ENCODE peak calls at places on chromosomes 6 and 20, in five cellular contexts. One of them, this sample, is unnamed.

GRCh38 chr6:14704383-14705271 is 541.2 kb upstream of the JARID2 start:
- DNase-seq in adrenal gland: no peak
- DNase-seq in CD8-positive, alpha-beta T cell: no peak
- DNase-seq in A549: no peak
- DNase-seq in ovary: no peak
- DNase-seq in this sample: no peak

GRCh38 chr6:40192516-40192915 is 258.3 kb upstream of the MOCS1 start:
- DNase-seq in adrenal gland: no peak
- DNase-seq in CD8-positive, alpha-beta T cell: no peak
- DNase-seq in A549: no peak
- DNase-seq in ovary: no peak
- DNase-seq in this sample: no peak

GRCh38 chr6:16372029-16372776 is 133.8 kb downstream of the GMPR start:
- DNase-seq in adrenal gland: no peak
- DNase-seq in CD8-positive, alpha-beta T cell: no peak
- DNase-seq in A549: no peak
- DNase-seq in ovary: no peak
- DNase-seq in this sample: no peak

GRCh38 chr6:56387621-56388413 is 140.4 kb upstream of the COL21A1 start:
- DNase-seq in adrenal gland: peak
- DNase-seq in CD8-positive, alpha-beta T cell: no peak
- DNase-seq in A549: no peak
- DNase-seq in ovary: no peak
- DNase-seq in this sample: no peak

GRCh38 chr6:44058617-44059358 is 68.5 kb downstream of the MRPL14 start:
- DNase-seq in adrenal gland: peak
- DNase-seq in CD8-positive, alpha-beta T cell: no peak
- DNase-seq in A549: peak
- DNase-seq in ovary: no peak
- DNase-seq in this sample: peak

GRCh38 chr6:105545947-105546710 is 143.2 kb upstream of the PREP start:
- DNase-seq in adrenal gland: no peak
- DNase-seq in CD8-positive, alpha-beta T cell: no peak
- DNase-seq in A549: peak
- DNase-seq in ovary: no peak
- DNase-seq in this sample: peak

GRCh38 chr6:170583736-170584180 is 679 bp downstream of the PDCD2 start:
- DNase-seq in adrenal gland: no peak
- DNase-seq in CD8-positive, alpha-beta T cell: no peak
- DNase-seq in A549: peak
- DNase-seq in ovary: no peak
- DNase-seq in this sample: no peak

GRCh38 chr6:41970436-41970846 is 28.8 kb upstream of the CCND3 start:
- DNase-seq in adrenal gland: peak
- DNase-seq in CD8-positive, alpha-beta T cell: peak
- DNase-seq in A549: peak
- DNase-seq in ovary: no peak
- DNase-seq in this sample: peak

GRCh38 chr20:6632187-6632586 is 135.3 kb upstream of the BMP2 start:
- DNase-seq in adrenal gland: peak
- DNase-seq in CD8-positive, alpha-beta T cell: no peak
- DNase-seq in A549: no peak
- DNase-seq in ovary: peak
- DNase-seq in this sample: no peak

GRCh38 chr6:145836170-145836569 is 21.6 kb upstream of the FBXO30 start:
- DNase-seq in adrenal gland: no peak
- DNase-seq in CD8-positive, alpha-beta T cell: no peak
- DNase-seq in A549: no peak
- DNase-seq in ovary: no peak
- DNase-seq in this sample: peak

GRCh38 chr6:79544299-79544927 is 7.2 kb upstream of the LCA5 start:
- DNase-seq in adrenal gland: no peak
- DNase-seq in CD8-positive, alpha-beta T cell: no peak
- DNase-seq in A549: no peak
- DNase-seq in ovary: no peak
- DNase-seq in this sample: peak

GRCh38 chr20:46388945-46389344 is 17.5 kb downstream of the ELMO2 start:
- DNase-seq in adrenal gland: peak
- DNase-seq in CD8-positive, alpha-beta T cell: no peak
- DNase-seq in A549: no peak
- DNase-seq in ovary: no peak
- DNase-seq in this sample: no peak

GRCh38 chr6:132937466-132937906 is 123.1 kb downstream of the RPS12 start:
- DNase-seq in adrenal gland: no peak
- DNase-seq in CD8-positive, alpha-beta T cell: no peak
- DNase-seq in A549: peak
- DNase-seq in ovary: peak
- DNase-seq in this sample: no peak

GRCh38 chr20:17732907-17733521 is 33.2 kb downstream of the BANF2 start:
- DNase-seq in adrenal gland: no peak
- DNase-seq in CD8-positive, alpha-beta T cell: no peak
- DNase-seq in A549: no peak
- DNase-seq in ovary: no peak
- DNase-seq in this sample: no peak

GRCh38 chr6:158758941-158759479 is 60.2 kb downstream of the EZR start:
- DNase-seq in adrenal gland: no peak
- DNase-seq in CD8-positive, alpha-beta T cell: no peak
- DNase-seq in A549: no peak
- DNase-seq in ovary: no peak
- DNase-seq in this sample: no peak

GRCh38 chr20:48709744-48710143 is 118.1 kb downstream of the PREX1 start:
- DNase-seq in adrenal gland: no peak
- DNase-seq in CD8-positive, alpha-beta T cell: no peak
- DNase-seq in A549: no peak
- DNase-seq in ovary: no peak
- DNase-seq in this sample: no peak

GRCh38 chr6:143615785-143616184 is 62.0 kb upstream of the PHACTR2 start:
- DNase-seq in adrenal gland: no peak
- DNase-seq in CD8-positive, alpha-beta T cell: no peak
- DNase-seq in A549: no peak
- DNase-seq in ovary: no peak
- DNase-seq in this sample: no peak

GRCh38 chr6:120378582-120379220 is 955.6 kb downstream of the TBC1D32 start:
- DNase-seq in adrenal gland: no peak
- DNase-seq in CD8-positive, alpha-beta T cell: no peak
- DNase-seq in A549: peak
- DNase-seq in ovary: no peak
- DNase-seq in this sample: no peak

GRCh38 chr6:37175332-37176267 is 5.6 kb downstream of the PIM1 start:
- DNase-seq in adrenal gland: no peak
- DNase-seq in CD8-positive, alpha-beta T cell: no peak
- DNase-seq in A549: no peak
- DNase-seq in ovary: no peak
- DNase-seq in this sample: no peak

GRCh38 chr6:30826961-30827342 is 57.4 kb upstream of the DDR1 start:
- DNase-seq in adrenal gland: no peak
- DNase-seq in CD8-positive, alpha-beta T cell: no peak
- DNase-seq in A549: no peak
- DNase-seq in ovary: no peak
- DNase-seq in this sample: no peak

GRCh38 chr6:52992980-52993379 is 2.1 kb downstream of the GSTA4 start:
- DNase-seq in adrenal gland: no peak
- DNase-seq in CD8-positive, alpha-beta T cell: no peak
- DNase-seq in A549: no peak
- DNase-seq in ovary: no peak
- DNase-seq in this sample: no peak

GRCh38 chr6:57040011-57040410 is 6.5 kb upstream of the KIAA1586 start:
- DNase-seq in adrenal gland: no peak
- DNase-seq in CD8-positive, alpha-beta T cell: no peak
- DNase-seq in A549: peak
- DNase-seq in ovary: no peak
- DNase-seq in this sample: no peak

GRCh38 chr6:56804996-56805395 is 149.9 kb upstream of the BEND6 start:
- DNase-seq in adrenal gland: no peak
- DNase-seq in CD8-positive, alpha-beta T cell: no peak
- DNase-seq in A549: peak
- DNase-seq in ovary: no peak
- DNase-seq in this sample: no peak

GRCh38 chr20:8153281-8153908 is 21.3 kb downstream of the PLCB1 start:
- DNase-seq in adrenal gland: no peak
- DNase-seq in CD8-positive, alpha-beta T cell: no peak
- DNase-seq in A549: no peak
- DNase-seq in ovary: no peak
- DNase-seq in this sample: peak

GRCh38 chr20:40443731-40444130 is 245.3 kb downstream of the MAFB start:
- DNase-seq in adrenal gland: no peak
- DNase-seq in CD8-positive, alpha-beta T cell: no peak
- DNase-seq in A549: no peak
- DNase-seq in ovary: no peak
- DNase-seq in this sample: no peak

GRCh38 chr6:101429845-101430244 is 36.3 kb downstream of the GRIK2 start:
- DNase-seq in adrenal gland: no peak
- DNase-seq in CD8-positive, alpha-beta T cell: no peak
- DNase-seq in A549: no peak
- DNase-seq in ovary: no peak
- DNase-seq in this sample: no peak

GRCh38 chr6:91569071-91569470 is 982.2 kb upstream of the MAP3K7 start:
- DNase-seq in adrenal gland: no peak
- DNase-seq in CD8-positive, alpha-beta T cell: no peak
- DNase-seq in A549: no peak
- DNase-seq in ovary: no peak
- DNase-seq in this sample: no peak

GRCh38 chr6:30053682-30054081 is 7.4 kb upstream of the POLR1H start:
- DNase-seq in adrenal gland: no peak
- DNase-seq in CD8-positive, alpha-beta T cell: no peak
- DNase-seq in A549: no peak
- DNase-seq in ovary: no peak
- DNase-seq in this sample: no peak

GRCh38 chr6:142507065-142507464 is 205.3 kb downstream of the ADGRG6 start:
- DNase-seq in adrenal gland: no peak
- DNase-seq in CD8-positive, alpha-beta T cell: no peak
- DNase-seq in A549: no peak
- DNase-seq in ovary: no peak
- DNase-seq in this sample: no peak

DNA sequence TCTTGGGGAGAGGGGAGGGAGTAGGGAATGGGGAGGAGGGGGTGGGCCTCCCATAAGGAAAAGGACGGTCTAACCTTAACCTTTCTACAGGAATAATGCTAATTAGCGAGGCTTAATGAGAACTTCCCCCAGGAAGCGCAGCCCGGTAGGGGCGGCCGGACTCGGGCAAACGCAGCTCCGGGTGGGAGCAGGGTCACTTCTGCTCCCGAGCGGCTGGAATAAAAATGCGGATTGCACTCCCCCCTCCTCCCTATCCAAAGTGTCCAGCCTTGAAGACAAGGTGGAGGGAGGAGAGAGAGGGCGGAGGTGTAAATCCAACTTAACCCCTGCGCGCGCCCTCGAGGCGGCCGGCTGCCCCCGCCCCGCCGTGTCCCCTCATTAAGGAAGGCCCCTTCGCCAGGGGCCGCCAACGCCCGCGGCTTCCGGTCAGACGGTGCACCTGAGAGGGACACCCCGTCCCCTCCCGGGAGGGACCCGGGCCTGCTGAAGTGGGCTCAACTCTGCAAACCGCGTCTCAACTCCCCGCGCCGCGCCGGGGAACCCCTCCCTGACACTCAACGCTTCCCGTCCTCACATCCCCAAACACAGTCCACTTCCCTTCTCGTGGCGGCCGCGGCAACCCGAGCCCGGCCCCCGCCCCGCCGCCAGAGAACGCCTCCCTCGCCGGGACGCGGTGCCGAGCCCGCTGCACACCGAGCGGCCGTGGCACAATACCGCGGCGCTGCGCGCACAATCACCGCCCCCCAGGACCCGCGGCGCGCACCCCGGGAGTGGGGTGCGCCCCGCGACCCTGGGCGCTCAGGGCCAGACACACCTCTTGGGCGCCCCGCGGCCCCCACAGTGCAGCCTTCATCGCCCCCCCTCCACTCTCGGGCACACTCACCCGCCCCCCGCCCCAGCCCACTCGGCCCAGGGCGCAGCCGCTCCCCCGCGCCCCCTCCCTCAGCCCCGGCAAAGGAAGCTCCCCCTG is 102.6 kb downstream of the NOL4L start:
- DNase-seq in adrenal gland: no peak
- DNase-seq in CD8-positive, alpha-beta T cell: peak
- DNase-seq in A549: no peak
- DNase-seq in ovary: peak
- DNase-seq in this sample: no peak
- H3K4me3 ChIP-seq in adrenal gland: no peak
- H3K4me3 ChIP-seq in CD8-positive, alpha-beta T cell: peak
- H3K4me3 ChIP-seq in A549: peak
- H3K4me3 ChIP-seq in ovary: peak
- H3K4me3 ChIP-seq in this sample: peak

GRCh38 chr20:47456952-47457724 is 44.5 kb upstream of the NCOA3 start:
- DNase-seq in adrenal gland: no peak
- DNase-seq in CD8-positive, alpha-beta T cell: no peak
- DNase-seq in A549: peak
- DNase-seq in ovary: no peak
- DNase-seq in this sample: peak
- H3K4me3 ChIP-seq in adrenal gland: no peak
- H3K4me3 ChIP-seq in CD8-positive, alpha-beta T cell: no peak
- H3K4me3 ChIP-seq in A549: no peak
- H3K4me3 ChIP-seq in ovary: no peak
- H3K4me3 ChIP-seq in this sample: no peak

GRCh38 chr6:118801257-118801656 is 92.7 kb upstream of the ASF1A start:
- DNase-seq in adrenal gland: no peak
- DNase-seq in CD8-positive, alpha-beta T cell: no peak
- DNase-seq in A549: no peak
- DNase-seq in ovary: no peak
- DNase-seq in this sample: no peak

GRCh38 chr6:118804091-118804490 is 89.9 kb upstream of the ASF1A start:
- DNase-seq in adrenal gland: no peak
- DNase-seq in CD8-positive, alpha-beta T cell: no peak
- DNase-seq in A549: no peak
- DNase-seq in ovary: no peak
- DNase-seq in this sample: no peak

GRCh38 chr6:118799826-118800225 is 94.1 kb upstream of the ASF1A start:
- DNase-seq in adrenal gland: no peak
- DNase-seq in CD8-positive, alpha-beta T cell: no peak
- DNase-seq in A549: no peak
- DNase-seq in ovary: no peak
- DNase-seq in this sample: no peak

GRCh38 chr6:118800394-118801071 is 93.4 kb upstream of the ASF1A start:
- DNase-seq in adrenal gland: peak
- DNase-seq in CD8-positive, alpha-beta T cell: peak
- DNase-seq in A549: peak
- DNase-seq in ovary: peak
- DNase-seq in this sample: peak
- H3K4me3 ChIP-seq in adrenal gland: no peak
- H3K4me3 ChIP-seq in CD8-positive, alpha-beta T cell: no peak
- H3K4me3 ChIP-seq in A549: no peak
- H3K4me3 ChIP-seq in ovary: no peak
- H3K4me3 ChIP-seq in this sample: peak

GRCh38 chr6:11043552-11043960 is 549 bp downstream of the ELOVL2 start:
- DNase-seq in adrenal gland: no peak
- DNase-seq in CD8-positive, alpha-beta T cell: no peak
- DNase-seq in A549: peak
- DNase-seq in ovary: no peak
- DNase-seq in this sample: no peak

GRCh38 chr6:11042750-11043551 is 1.2 kb downstream of the ELOVL2 start:
- DNase-seq in adrenal gland: no peak
- DNase-seq in CD8-positive, alpha-beta T cell: no peak
- DNase-seq in A549: no peak
- DNase-seq in ovary: no peak
- DNase-seq in this sample: no peak

GRCh38 chr6:11044712-11045167 is 635 bp upstream of the ELOVL2 start:
- DNase-seq in adrenal gland: no peak
- DNase-seq in CD8-positive, alpha-beta T cell: no peak
- DNase-seq in A549: no peak
- DNase-seq in ovary: no peak
- DNase-seq in this sample: no peak

GRCh38 chr6:11042025-11042749 is 1.9 kb downstream of the ELOVL2 start:
- DNase-seq in adrenal gland: no peak
- DNase-seq in CD8-positive, alpha-beta T cell: no peak
- DNase-seq in A549: no peak
- DNase-seq in ovary: no peak
- DNase-seq in this sample: no peak

GRCh38 chr6:11043961-11044711 is at the start of gene ELOVL2:
- DNase-seq in adrenal gland: peak
- DNase-seq in CD8-positive, alpha-beta T cell: peak
- DNase-seq in A549: peak
- DNase-seq in ovary: no peak
- DNase-seq in this sample: peak
- H3K4me3 ChIP-seq in adrenal gland: no peak
- H3K4me3 ChIP-seq in CD8-positive, alpha-beta T cell: no peak
- H3K4me3 ChIP-seq in A549: peak
- H3K4me3 ChIP-seq in ovary: peak
- H3K4me3 ChIP-seq in this sample: peak

This sample was measured in skeletal muscle cell.